ENCODE peak calls at places on chromosomes 7 and 10, in five cellular contexts. One of them, this sample, is unnamed.

GRCh38 chr10:93309062-93309461 is 173.1 kb downstream of the MYOF start:
- DNase-seq in OCI-LY7: no peak
- DNase-seq in hepatocyte: no peak
- DNase-seq in GM23248: peak; percentile 56
- DNase-seq in PC-3: no peak
- DNase-seq in this sample: no peak

GRCh38 chr10:3401491-3401938 is 228.9 kb upstream of the PITRM1 start:
- DNase-seq in OCI-LY7: no peak
- DNase-seq in hepatocyte: no peak
- DNase-seq in GM23248: peak; percentile 23
- DNase-seq in PC-3: peak; percentile 63
- DNase-seq in this sample: no peak

GRCh38 chr10:92508866-92509265 is 65.0 kb downstream of the IDE start:
- DNase-seq in OCI-LY7: no peak
- DNase-seq in hepatocyte: no peak
- DNase-seq in GM23248: no peak
- DNase-seq in PC-3: no peak
- DNase-seq in this sample: no peak

GRCh38 chr7:115087437-115087836 is 165.5 kb downstream of the MDFIC start:
- DNase-seq in OCI-LY7: no peak
- DNase-seq in hepatocyte: peak; percentile 39
- DNase-seq in GM23248: peak; percentile 79
- DNase-seq in PC-3: peak; percentile 88
- DNase-seq in this sample: no peak

GRCh38 chr10:23081156-23081833 is 14.1 kb upstream of the MSRB2 start:
- DNase-seq in OCI-LY7: no peak
- DNase-seq in hepatocyte: no peak
- DNase-seq in GM23248: peak; percentile 63
- DNase-seq in PC-3: peak; percentile 47
- DNase-seq in this sample: no peak

GRCh38 chr10:126872768-126873167 is 32.5 kb upstream of the DOCK1 start:
- DNase-seq in OCI-LY7: no peak
- DNase-seq in hepatocyte: no peak
- DNase-seq in GM23248: peak; percentile 16
- DNase-seq in PC-3: no peak
- DNase-seq in this sample: peak; percentile 31

GRCh38 chr10:102394801-102395676 is 466 bp upstream of the NFKB2 start:
- DNase-seq in OCI-LY7: peak; percentile 89
- DNase-seq in hepatocyte: peak; percentile 96
- DNase-seq in GM23248: peak; percentile 92
- DNase-seq in PC-3: peak; percentile 87
- DNase-seq in this sample: peak; percentile 94

GRCh38 chr7:20172736-20173334 is 44.3 kb downstream of the MACC1 start:
- DNase-seq in OCI-LY7: peak; percentile 54
- DNase-seq in hepatocyte: peak; percentile 76
- DNase-seq in GM23248: peak; percentile 68
- DNase-seq in PC-3: peak; percentile 74
- DNase-seq in this sample: peak; percentile 81

GRCh38 chr7:78357709-78358108 is 559.1 kb downstream of the PHTF2 start:
- DNase-seq in OCI-LY7: no peak
- DNase-seq in hepatocyte: no peak
- DNase-seq in GM23248: no peak
- DNase-seq in PC-3: no peak
- DNase-seq in this sample: no peak

GRCh38 chr10:74826142-74827044 is at the start of gene KAT6B:
- DNase-seq in OCI-LY7: peak; percentile 100
- DNase-seq in hepatocyte: peak; percentile 100
- DNase-seq in GM23248: peak; percentile 100
- DNase-seq in PC-3: peak; percentile 100
- DNase-seq in this sample: peak; percentile 100

GRCh38 chr7:22231806-22232205 is 125.1 kb downstream of the RAPGEF5 start:
- DNase-seq in OCI-LY7: no peak
- DNase-seq in hepatocyte: no peak
- DNase-seq in GM23248: no peak
- DNase-seq in PC-3: peak; percentile 45
- DNase-seq in this sample: no peak

GRCh38 chr10:30431435-30431911 is 2.5 kb upstream of the MAP3K8 start:
- DNase-seq in OCI-LY7: no peak
- DNase-seq in hepatocyte: no peak
- DNase-seq in GM23248: peak; percentile 66
- DNase-seq in PC-3: no peak
- DNase-seq in this sample: no peak

GRCh38 chr10:75109459-75109778 is 2.0 kb upstream of the SAMD8 start:
- DNase-seq in OCI-LY7: no peak
- DNase-seq in hepatocyte: no peak
- DNase-seq in GM23248: no peak
- DNase-seq in PC-3: no peak
- DNase-seq in this sample: no peak

GRCh38 chr7:138945806-138946205 is 35.4 kb downstream of the KIAA1549 start:
- DNase-seq in OCI-LY7: no peak
- DNase-seq in hepatocyte: no peak
- DNase-seq in GM23248: no peak
- DNase-seq in PC-3: no peak
- DNase-seq in this sample: no peak

GRCh38 chr10:88565072-88565471 is 18.0 kb downstream of the RNLS start:
- DNase-seq in OCI-LY7: peak; percentile 40
- DNase-seq in hepatocyte: peak; percentile 15
- DNase-seq in GM23248: peak; percentile 62
- DNase-seq in PC-3: no peak
- DNase-seq in this sample: no peak

GRCh38 chr7:5500777-5501350 is 77.2 kb upstream of the TNRC18 start:
- DNase-seq in OCI-LY7: no peak
- DNase-seq in hepatocyte: no peak
- DNase-seq in GM23248: no peak
- DNase-seq in PC-3: no peak
- DNase-seq in this sample: no peak

GRCh38 chr10:74223755-74224530 is 72.9 kb downstream of the ADK start:
- DNase-seq in OCI-LY7: no peak
- DNase-seq in hepatocyte: no peak
- DNase-seq in GM23248: peak; percentile 72
- DNase-seq in PC-3: peak; percentile 99
- DNase-seq in this sample: no peak

GRCh38 chr10:58512470-58513188 is at the start of gene BICC1:
- DNase-seq in OCI-LY7: no peak
- DNase-seq in hepatocyte: peak; percentile 76
- DNase-seq in GM23248: peak; percentile 84
- DNase-seq in PC-3: peak; percentile 37
- DNase-seq in this sample: peak; percentile 74

GRCh38 chr7:40612298-40612697 is 477.5 kb downstream of the SUGCT start:
- DNase-seq in OCI-LY7: no peak
- DNase-seq in hepatocyte: no peak
- DNase-seq in GM23248: no peak
- DNase-seq in PC-3: no peak
- DNase-seq in this sample: no peak

GRCh38 chr10:80192553-80192952 is 12.8 kb downstream of the ANXA11 start:
- DNase-seq in OCI-LY7: no peak
- DNase-seq in hepatocyte: no peak
- DNase-seq in GM23248: no peak
- DNase-seq in PC-3: no peak
- DNase-seq in this sample: no peak

GRCh38 chr7:51354434-51354833 is 37.8 kb upstream of the COBL start:
- DNase-seq in OCI-LY7: no peak
- DNase-seq in hepatocyte: no peak
- DNase-seq in GM23248: no peak
- DNase-seq in PC-3: no peak
- DNase-seq in this sample: no peak

GRCh38 chr7:55099086-55099831 is 80.4 kb downstream of the EGFR start:
- DNase-seq in OCI-LY7: no peak
- DNase-seq in hepatocyte: no peak
- DNase-seq in GM23248: peak; percentile 75
- DNase-seq in PC-3: no peak
- DNase-seq in this sample: no peak

GRCh38 chr10:14415676-14416307 is 85.1 kb upstream of the FRMD4A start:
- DNase-seq in OCI-LY7: no peak
- DNase-seq in hepatocyte: no peak
- DNase-seq in GM23248: no peak
- DNase-seq in PC-3: no peak
- DNase-seq in this sample: no peak

GRCh38 chr7:46754135-46754730 is 827.7 kb downstream of the TNS3 start:
- DNase-seq in OCI-LY7: no peak
- DNase-seq in hepatocyte: no peak
- DNase-seq in GM23248: peak; percentile 86
- DNase-seq in PC-3: peak; percentile 85
- DNase-seq in this sample: no peak

DNA sequence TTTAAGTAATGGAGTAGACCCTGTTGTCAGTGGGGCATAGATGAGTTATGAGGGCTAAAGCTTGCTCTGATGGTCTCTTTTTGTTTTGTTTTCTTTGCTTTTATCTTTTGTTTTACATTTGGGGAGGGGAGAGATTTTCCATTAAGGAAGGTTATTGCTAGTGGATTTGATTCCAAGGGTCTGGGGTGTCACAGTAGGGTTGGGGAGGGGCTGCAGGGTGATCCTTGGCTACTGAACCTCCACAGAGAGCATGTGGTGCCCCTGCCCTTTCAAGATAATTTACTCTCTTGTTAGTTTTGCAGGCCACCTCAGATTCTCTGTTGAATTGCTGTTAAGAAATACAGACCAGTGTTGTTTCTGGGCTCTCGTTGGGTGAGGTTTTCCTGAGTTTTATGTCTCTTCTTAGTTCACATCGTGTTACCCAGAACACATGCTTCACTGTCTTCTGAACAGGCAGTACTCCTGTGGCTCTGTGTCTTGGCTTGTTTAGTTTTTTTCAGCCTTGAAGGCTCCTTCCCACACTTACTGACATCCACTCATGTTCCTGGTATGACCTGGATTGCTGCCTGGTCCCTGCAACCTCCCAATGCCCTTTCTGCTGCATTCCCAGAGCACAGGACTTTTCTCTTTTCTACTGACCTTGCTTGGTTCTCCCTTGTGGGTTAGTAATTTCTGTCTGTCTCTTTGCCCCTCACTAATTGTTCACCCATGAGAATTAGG is 4.3 kb downstream of the KIFBP start:
- DNase-seq in OCI-LY7: no peak
- DNase-seq in hepatocyte: peak; percentile 45
- DNase-seq in GM23248: peak; percentile 95
- DNase-seq in PC-3: peak; percentile 36
- DNase-seq in this sample: no peak
- TF ChIP-seq EZH2phosphoT487 in OCI-LY7: no peak
- TF ChIP-seq EZH2phosphoT487 in hepatocyte: no peak
- TF ChIP-seq EZH2phosphoT487 in GM23248: no peak
- TF ChIP-seq EZH2phosphoT487 in PC-3: no peak
- TF ChIP-seq EZH2phosphoT487 in this sample: no peak

GRCh38 chr10:46555366-46555712 is 1.1 kb downstream of the GPRIN2 start:
- DNase-seq in OCI-LY7: no peak
- DNase-seq in hepatocyte: no peak
- DNase-seq in GM23248: no peak
- DNase-seq in PC-3: no peak
- DNase-seq in this sample: peak; percentile 39

GRCh38 chr10:46555713-46556514 is 544 bp downstream of the GPRIN2 start:
- DNase-seq in OCI-LY7: no peak
- DNase-seq in hepatocyte: peak; percentile 73
- DNase-seq in GM23248: no peak
- DNase-seq in PC-3: no peak
- DNase-seq in this sample: peak; percentile 82

GRCh38 chr10:46558141-46558410 is 1.6 kb upstream of the GPRIN2 start:
- DNase-seq in OCI-LY7: no peak
- DNase-seq in hepatocyte: no peak
- DNase-seq in GM23248: peak; percentile 28
- DNase-seq in PC-3: no peak
- DNase-seq in this sample: no peak

GRCh38 chr10:46557319-46558140 is 1.1 kb upstream of the GPRIN2 start:
- DNase-seq in OCI-LY7: no peak
- DNase-seq in hepatocyte: no peak
- DNase-seq in GM23248: no peak
- DNase-seq in PC-3: no peak
- DNase-seq in this sample: no peak

DNA sequence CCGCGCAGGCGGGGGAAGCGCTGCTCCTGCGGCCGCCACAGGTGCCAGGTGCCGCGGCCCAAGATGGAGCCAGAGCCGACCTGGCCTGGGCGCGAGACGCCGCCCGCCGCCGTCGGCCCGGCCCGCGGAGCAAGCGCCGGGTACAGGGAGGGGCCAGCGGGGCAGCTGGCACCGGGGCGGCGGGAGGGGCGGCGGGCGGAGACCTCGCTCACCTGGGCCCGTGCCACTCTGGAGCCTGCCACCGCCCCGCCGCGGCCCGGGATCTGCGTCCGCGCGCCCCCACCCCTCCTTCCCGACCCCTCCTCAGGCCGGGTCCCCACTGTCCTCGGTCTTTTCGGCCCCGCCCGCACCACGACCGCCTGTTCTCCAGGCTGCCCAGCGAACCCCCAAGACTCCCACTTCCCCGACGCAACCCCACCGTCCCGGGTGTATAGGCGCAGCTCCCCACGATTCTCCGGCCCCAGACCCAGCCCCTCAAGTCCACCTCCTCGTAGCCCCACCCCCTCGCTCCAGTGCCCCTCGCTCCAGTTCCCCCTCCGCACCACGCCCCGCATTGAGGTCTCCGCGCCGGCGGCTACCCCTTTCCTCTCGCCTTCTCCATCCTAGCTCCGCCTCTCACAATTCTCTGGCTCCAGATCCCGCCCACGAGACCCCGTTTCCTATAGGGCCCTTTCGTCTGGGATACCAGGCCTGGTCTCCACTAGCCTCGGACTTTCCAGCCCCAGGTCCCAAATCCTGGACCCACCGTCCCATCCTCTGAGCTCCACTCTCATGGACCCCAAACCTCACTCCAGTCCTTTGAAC is at the start of gene GPRIN2:
- DNase-seq in OCI-LY7: no peak
- DNase-seq in hepatocyte: peak; percentile 76
- DNase-seq in GM23248: no peak
- DNase-seq in PC-3: peak; percentile 31
- DNase-seq in this sample: peak; percentile 83
- TF ChIP-seq EZH2phosphoT487 in OCI-LY7: no peak
- TF ChIP-seq EZH2phosphoT487 in hepatocyte: no peak
- TF ChIP-seq EZH2phosphoT487 in GM23248: no peak
- TF ChIP-seq EZH2phosphoT487 in PC-3: no peak
- TF ChIP-seq EZH2phosphoT487 in this sample: no peak

DNA sequence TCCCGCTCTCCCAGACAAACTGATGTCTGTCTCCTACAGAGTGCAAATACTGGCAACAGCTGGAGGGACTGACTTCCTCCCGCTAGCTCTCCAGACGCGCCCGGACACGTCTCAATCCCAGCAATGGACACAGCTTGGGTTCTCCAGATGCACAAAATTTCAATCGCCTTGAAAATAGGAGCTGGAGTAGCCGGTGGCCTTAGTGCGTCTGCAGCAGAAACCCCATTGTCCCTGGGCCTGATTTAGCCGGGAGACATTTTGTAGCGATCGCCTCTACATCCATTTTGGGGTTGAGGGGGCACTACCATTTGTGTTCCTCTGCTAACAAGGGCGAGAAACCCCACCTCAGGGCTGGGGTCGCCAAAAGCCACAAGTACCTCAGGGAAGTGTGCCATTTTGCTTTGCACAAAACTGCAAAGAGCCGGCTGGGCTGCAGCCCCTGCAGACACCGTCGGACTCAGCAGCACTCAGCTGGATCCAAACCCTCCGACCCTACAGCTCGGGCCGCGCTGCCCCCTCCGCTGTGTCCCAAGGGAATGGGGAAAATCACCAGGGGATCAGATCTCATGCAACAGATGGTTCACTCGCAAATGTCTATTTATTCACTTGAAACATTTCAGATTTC is 5.9 kb downstream of the CPA2 start:
- DNase-seq in OCI-LY7: no peak
- DNase-seq in hepatocyte: no peak
- DNase-seq in GM23248: no peak
- DNase-seq in PC-3: no peak
- DNase-seq in this sample: peak; percentile 71
- TF ChIP-seq EZH2phosphoT487 in OCI-LY7: no peak
- TF ChIP-seq EZH2phosphoT487 in hepatocyte: no peak
- TF ChIP-seq EZH2phosphoT487 in GM23248: no peak
- TF ChIP-seq EZH2phosphoT487 in PC-3: no peak
- TF ChIP-seq EZH2phosphoT487 in this sample: no peak

GRCh38 chr10:754914-755313 is 65.4 kb upstream of the DIP2C start:
- DNase-seq in OCI-LY7: no peak
- DNase-seq in hepatocyte: no peak
- DNase-seq in GM23248: no peak
- DNase-seq in PC-3: no peak
- DNase-seq in this sample: no peak

GRCh38 chr10:753530-753929 is 64.1 kb upstream of the DIP2C start:
- DNase-seq in OCI-LY7: no peak
- DNase-seq in hepatocyte: no peak
- DNase-seq in GM23248: no peak
- DNase-seq in PC-3: no peak
- DNase-seq in this sample: no peak
- TF ChIP-seq EZH2phosphoT487 in OCI-LY7: no peak
- TF ChIP-seq EZH2phosphoT487 in hepatocyte: no peak
- TF ChIP-seq EZH2phosphoT487 in GM23248: no peak
- TF ChIP-seq EZH2phosphoT487 in PC-3: no peak
- TF ChIP-seq EZH2phosphoT487 in this sample: no peak

This sample was measured in neural progenitor cell.